ENCODE peak calls at places on chromosomes 5 and 9, in nine cellular contexts. G, V, N, H, S, Q, B, P and Y are unnamed samples.

GRCh38 chr5:9589049-9589835 is 40.9 kb downstream of the TAS2R1 start:
- DNase-seq in G (no peak), B (no peak), N (no peak), Q (no peak), S (no peak), H (no peak), P (no peak), V (no peak), Y (no peak)

GRCh38 chr9:94134629-94135028 is 50.4 kb downstream of the PTPDC1 start:
- DNase-seq in N (no peak), G (no peak), Q (no peak), B (no peak), S (no peak), P (no peak), H (no peak), V (no peak), Y (no peak)

GRCh38 chr5:133827830-133828229 is 140.6 kb downstream of the C5orf15 start:
- DNase-seq in P (no peak), V (no peak), N (no peak), G (no peak), S (no peak), Q (no peak), H (peak; percentile 69), B (no peak), Y (no peak)

GRCh38 chr9:133130721-133131244 is 9.7 kb upstream of the RALGDS start:
- DNase-seq in V (no peak), S (no peak), Q (no peak), N (no peak), P (no peak), B (peak; percentile 61), H (no peak), G (no peak), Y (no peak)

GRCh38 chr9:11159318-11159862 is 546.6 kb upstream of the PTPRD start:
- DNase-seq in P (no peak), G (no peak), B (no peak), S (no peak), Q (no peak), H (no peak), N (no peak), V (no peak), Y (no peak)

GRCh38 chr5:59673438-59674058 is 220.0 kb downstream of the PDE4D start:
- DNase-seq in N (no peak), B (no peak), Q (no peak), V (no peak), S (peak; percentile 68), H (no peak), P (peak; percentile 24), G (peak; percentile 75), Y (no peak)

GRCh38 chr5:117394506-117395157 is 820.0 kb upstream of the SEMA6A start:
- DNase-seq in N (no peak), V (no peak), Q (no peak), G (no peak), P (no peak), H (no peak), B (peak; percentile 34), S (no peak), Y (no peak)

GRCh38 chr5:68319316-68320093 is 103.9 kb downstream of the PIK3R1 start:
- DNase-seq in S (peak; percentile 74), V (no peak), G (peak; percentile 66), H (no peak), P (no peak), Q (peak; percentile 61), N (no peak), B (no peak), Y (no peak)

GRCh38 chr9:31556667-31557463 is 827.6 kb upstream of the ACO1 start:
- DNase-seq in B (no peak), S (no peak), Q (no peak), V (no peak), G (no peak), N (no peak), H (no peak), P (no peak), Y (no peak)

GRCh38 chr5:74187757-74188156 is 452.8 kb downstream of the ENC1 start:
- DNase-seq in V (no peak), P (no peak), H (no peak), S (no peak), G (no peak), N (no peak), Q (no peak), B (no peak), Y (no peak)

GRCh38 chr9:135043345-135043744 is 44.1 kb upstream of the OLFM1 start:
- DNase-seq in G (no peak), S (no peak), P (no peak), V (no peak), B (no peak), N (no peak), H (peak; percentile 62), Q (peak; percentile 7), Y (no peak)

GRCh38 chr9:134348404-134349155 is 22.3 kb downstream of the RXRA start:
- DNase-seq in Q (no peak), V (no peak), H (no peak), G (no peak), P (no peak), N (no peak), S (no peak), B (no peak), Y (peak; percentile 42)

GRCh38 chr5:63805151-63805550 is 157.1 kb downstream of the HTR1A start:
- DNase-seq in S (no peak), H (no peak), B (no peak), P (no peak), G (no peak), Q (no peak), N (no peak), V (no peak), Y (no peak)

GRCh38 chr9:114304416-114305188 is 18.3 kb upstream of the ORM1 start:
- DNase-seq in N (no peak), B (peak; percentile 6), H (peak; percentile 69), P (no peak), V (no peak), Q (peak; percentile 39), S (no peak), G (no peak), Y (no peak)

GRCh38 chr5:177005619-177006264 is 837 bp downstream of the UIMC1 start:
- DNase-seq in G (peak; percentile 75), Q (peak; percentile 84), N (peak; percentile 76), P (peak; percentile 68), V (peak; percentile 49), H (peak; percentile 91), B (peak; percentile 78), S (peak; percentile 71), Y (peak; percentile 72)

GRCh38 chr9:94850540-94851434 is 124.3 kb downstream of the AOPEP start:
- DNase-seq in Q (no peak), G (no peak), V (no peak), B (no peak), N (no peak), S (no peak), H (no peak), P (no peak), Y (no peak)

DNA sequence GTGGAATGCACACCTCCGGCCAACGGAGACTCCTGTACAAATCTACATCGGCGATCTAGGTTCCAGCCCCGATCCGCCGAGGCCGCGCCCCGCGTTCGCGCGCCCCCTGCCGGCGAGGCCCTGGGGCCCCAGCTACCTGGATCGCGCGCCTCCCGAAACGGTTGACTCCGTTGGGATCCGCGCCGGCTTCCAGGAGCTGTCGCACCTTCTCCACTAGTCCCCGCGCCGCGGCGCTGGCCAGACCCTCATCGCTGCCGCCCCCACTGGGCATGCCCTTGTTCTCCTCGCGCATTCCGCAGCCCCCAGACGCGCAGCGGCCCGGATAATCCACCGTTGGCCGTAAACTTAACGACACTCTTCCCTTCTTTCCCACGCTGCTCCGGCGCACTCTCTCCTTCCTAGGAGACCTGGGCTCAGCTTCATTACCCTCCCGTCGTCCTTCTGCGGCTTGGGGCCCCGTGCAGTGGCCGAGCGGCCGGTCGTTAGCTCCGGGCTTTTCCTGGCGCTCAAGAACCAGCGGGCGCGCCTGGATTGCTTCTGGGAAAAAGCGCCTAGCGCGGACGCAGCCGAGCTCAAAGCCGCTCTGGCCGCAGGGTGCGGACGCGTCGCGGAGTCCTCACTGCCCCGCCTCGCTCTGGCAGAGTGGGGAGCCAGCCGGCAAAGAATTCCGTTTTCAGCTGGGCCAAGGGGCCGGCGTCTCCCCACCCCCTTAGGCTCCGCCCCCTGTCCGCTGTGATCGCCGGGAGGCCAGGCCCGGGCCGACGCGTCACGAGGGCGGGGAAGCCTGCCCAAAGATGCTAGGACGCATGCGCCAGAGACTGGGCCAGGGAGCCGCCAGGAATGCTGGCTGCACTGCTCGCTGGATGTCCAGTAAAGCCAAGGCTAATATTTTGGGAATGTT is at the start of gene CDKN2B:
- DNase-seq in N (peak; percentile 97), B (peak; percentile 97), S (no peak), P (peak; percentile 97), G (peak; percentile 96), V (peak; percentile 89), H (peak; percentile 98), Q (peak; percentile 97), Y (peak; percentile 97)
- H3K4me3 ChIP-seq in N (peak within 1 kb of the TSS; percentile 59), B (peak within 1 kb of the TSS; percentile 76), S (no peak within 1 kb of the TSS), P (peak within 1 kb of the TSS; percentile 79), G (peak within 1 kb of the TSS; percentile 61), V (peak within 1 kb of the TSS; percentile 58), H (peak within 1 kb of the TSS; percentile 81), Q (peak within 1 kb of the TSS; percentile 53), Y (peak within 1 kb of the TSS; percentile 77)

GRCh38 chr9:37119360-37119759 is 1.0 kb upstream of the ZCCHC7 start:
- DNase-seq in G (no peak), B (no peak), N (no peak), Q (no peak), V (no peak), H (no peak), S (no peak), P (no peak), Y (no peak)

GRCh38 chr9:37126214-37126788 is 5.9 kb downstream of the ZCCHC7 start:
- DNase-seq in Q (no peak), H (no peak), P (no peak), S (no peak), B (no peak), N (no peak), G (no peak), V (no peak), Y (no peak)

GRCh38 chr9:37119907-37120839 is at the start of gene ZCCHC7:
- DNase-seq in S (peak; percentile 97), G (peak; percentile 96), Q (peak; percentile 98), N (peak; percentile 96), V (peak; percentile 97), H (peak; percentile 99), P (peak; percentile 97), B (peak; percentile 98), Y (peak; percentile 97)

GRCh38 chr9:37117956-37118355 is 2.4 kb upstream of the ZCCHC7 start:
- DNase-seq in G (no peak), S (no peak), H (no peak), N (no peak), P (no peak), Q (no peak), V (no peak), B (no peak), Y (no peak)

GRCh38 chr9:37121881-37122280 is 1.5 kb downstream of the ZCCHC7 start:
- DNase-seq in B (no peak), S (no peak), H (no peak), P (no peak), Q (no peak), N (no peak), V (no peak), G (peak; percentile 32), Y (no peak)
- TF ChIP-seq CTCF in B (no peak), S (no peak), H (no peak), P (no peak), Q (no peak), N (no peak), V (no peak), G (no peak), Y (no peak)

GRCh38 chr9:127912296-127912695 is 4.5 kb downstream of the ST6GALNAC4 start:
- DNase-seq in B (peak; percentile 12), Q (no peak), V (no peak), G (no peak), S (no peak), H (no peak), N (no peak), P (no peak), Y (no peak)
- H3K4me3 ChIP-seq in B (no peak overlapping the region), Q (no peak overlapping the region), V (no peak overlapping the region), G (no peak overlapping the region), S (no peak overlapping the region), H (no peak overlapping the region), N (no peak overlapping the region), P (no peak overlapping the region), Y (no peak overlapping the region)

GRCh38 chr5:6583049-6583880 is 49.6 kb downstream of the NSUN2 start:
- DNase-seq in G (peak; percentile 9), N (peak; percentile 43), P (peak; percentile 97), Q (peak; percentile 53), H (no peak), V (no peak), S (no peak), B (peak; percentile 27), Y (peak; percentile 60)
- TF ChIP-seq CTCF in G (peak; percentile 11), N (no peak), P (peak; percentile 32), Q (no peak), H (no peak), V (peak; percentile 39), S (peak; percentile 38), B (peak; percentile 16), Y (no peak)